ENCODE peak calls at places on chromosomes 6 and 20, in four cellular contexts. H is GM12864, R is fibroblast of mammary gland, P is astrocyte of the spinal cord. T is an unnamed sample.
A peak's percentile ranks its signal among the peaks of the same experiment; 100 is the strongest.

GRCh38 chr6:156102129-156102528 is 646.5 kb upstream of the NOX3 start:
- DNase-seq in H (no peak), R (no peak), P (no peak), T (no peak)

GRCh38 chr20:62702886-62703852 is 5.5 kb upstream of the NTSR1 start:
- DNase-seq in H (no peak), R (peak; percentile 95), P (peak; percentile 86), T (no peak)

GRCh38 chr6:17725083-17725482 is 18.4 kb upstream of the NUP153 start:
- DNase-seq in H (no peak), R (peak; percentile 43), P (peak; percentile 32), T (no peak)

GRCh38 chr6:108584323-108584722 is 23.6 kb downstream of the FOXO3 start:
- DNase-seq in H (no peak), R (no peak), P (no peak), T (no peak)

GRCh38 chr6:33477864-33478263 is 23.5 kb downstream of the ZBTB9 start:
- DNase-seq in H (no peak), R (no peak), P (no peak), T (no peak)

GRCh38 chr6:83417880-83418663 is 12.8 kb downstream of the ME1 start:
- DNase-seq in H (no peak), R (peak; percentile 75), P (peak; percentile 77), T (peak; percentile 33)

GRCh38 chr20:48217191-48217590 is 431.9 kb upstream of the SULF2 start:
- DNase-seq in H (no peak), R (no peak), P (no peak), T (no peak)

GRCh38 chr6:90288404-90288803 is 8.2 kb downstream of the BACH2 start:
- DNase-seq in H (no peak), R (peak; percentile 53), P (peak; percentile 72), T (no peak)

GRCh38 chr20:62417981-62418708 is 9.2 kb downstream of the RBBP8NL start:
- DNase-seq in H (no peak), R (no peak), P (no peak), T (no peak)

GRCh38 chr20:56187791-56188190 is 60.7 kb upstream of the MC3R start:
- DNase-seq in H (no peak), R (no peak), P (no peak), T (no peak)

GRCh38 chr6:96942676-96943075 is 18.1 kb downstream of the KLHL32 start:
- DNase-seq in H (no peak), R (no peak), P (no peak), T (no peak)

GRCh38 chr6:80974579-80974978 is 777.9 kb downstream of the TENT5A start:
- DNase-seq in H (no peak), R (no peak), P (no peak), T (no peak)

GRCh38 chr6:35063701-35064507 is 77.2 kb downstream of the TCP11 start:
- DNase-seq in H (no peak), R (no peak), P (no peak), T (no peak)

GRCh38 chr6:116405663-116406329 is 35.0 kb downstream of the DSE start:
- DNase-seq in H (no peak), R (peak; percentile 86), P (peak; percentile 77), T (no peak)

GRCh38 chr6:116992546-116992945 is 115.5 kb downstream of the RFX6 start:
- DNase-seq in H (no peak), R (no peak), P (no peak), T (no peak)

GRCh38 chr6:78231002-78231401 is 578.2 kb downstream of the MEI4 start:
- DNase-seq in H (no peak), R (no peak), P (no peak), T (no peak)

GRCh38 chr6:99611148-99611547 is 4.5 kb downstream of the PRDM13 start:
- DNase-seq in H (peak; percentile 64), R (no peak), P (no peak), T (peak; percentile 79)

GRCh38 chr20:39069976-39070375 is 107.8 kb downstream of the DHX35 start:
- DNase-seq in H (no peak), R (peak; percentile 7), P (no peak), T (no peak)

GRCh38 chr6:168239374-168239773 is 80.2 kb downstream of the DACT2 start:
- DNase-seq in H (no peak), R (no peak), P (no peak), T (no peak)

GRCh38 chr20:57794600-57795346 is 85.0 kb upstream of the PMEPA1 start:
- DNase-seq in H (no peak), R (no peak), P (peak; percentile 68), T (no peak)

GRCh38 chr6:117711369-117711768 is 36.1 kb downstream of the NUS1 start:
- DNase-seq in H (no peak), R (no peak), P (no peak), T (no peak)

GRCh38 chr6:96059586-96059985 is 43.8 kb downstream of the FUT9 start:
- DNase-seq in H (no peak), R (no peak), P (peak; percentile 43), T (no peak)

GRCh38 chr20:36468149-36469000 is 72.9 kb upstream of the MYL9 start:
- DNase-seq in H (no peak), R (no peak), P (peak; percentile 44), T (no peak)

GRCh38 chr20:20002101-20002998 is 14.8 kb upstream of the NAA20 start:
- DNase-seq in H (no peak), R (peak; percentile 70), P (no peak), T (no peak)

GRCh38 chr6:8017276-8017701 is 46.9 kb downstream of the BLOC1S5 start:
- DNase-seq in H (peak; percentile 24), R (no peak), P (peak; percentile 47), T (peak; percentile 16)

GRCh38 chr6:45445749-45446454 is 68.2 kb upstream of the SUPT3H start:
- DNase-seq in H (no peak), R (peak; percentile 99), P (peak; percentile 99), T (no peak)

GRCh38 chr6:118500130-118501015 is 47.7 kb upstream of the PLN start:
- DNase-seq in H (no peak), R (no peak), P (no peak), T (no peak)

GRCh38 chr6:112636650-112637260 is 289.6 kb downstream of the RFPL4B start:
- DNase-seq in H (no peak), R (peak; percentile 71), P (peak; percentile 79), T (no peak)

GRCh38 chr6:33641602-33642001 is 20.5 kb downstream of the ITPR3 start:
- DNase-seq in H (no peak), R (no peak), P (no peak), T (no peak)

GRCh38 chr6:75204959-75205775 is 686 bp downstream of the COL12A1 start:
- DNase-seq in H (no peak), R (peak; percentile 70), P (peak; percentile 81), T (peak; percentile 27)
- TF ChIP-seq CTCF in H (no peak), R (no peak), P (no peak), T (no peak)

GRCh38 chr6:41451515-41452163 is 94.5 kb upstream of the FOXP4 start:
- DNase-seq in H (no peak), R (peak; percentile 47), P (no peak), T (no peak)

GRCh38 chr6:41449399-41450245 is 96.6 kb upstream of the FOXP4 start:
- DNase-seq in H (no peak), R (peak; percentile 52), P (peak; percentile 32), T (no peak)

GRCh38 chr6:41452763-41453162 is 93.4 kb upstream of the FOXP4 start:
- DNase-seq in H (no peak), R (no peak), P (no peak), T (no peak)

GRCh38 chr6:41450581-41450980 is 95.6 kb upstream of the FOXP4 start:
- DNase-seq in H (no peak), R (no peak), P (no peak), T (no peak)

GRCh38 chr6:41451039-41451438 is 95.1 kb upstream of the FOXP4 start:
- DNase-seq in H (no peak), R (no peak), P (no peak), T (no peak)
- TF ChIP-seq CTCF in H (peak; percentile 21), R (no peak), P (peak; percentile 15), T (no peak)

DNA sequence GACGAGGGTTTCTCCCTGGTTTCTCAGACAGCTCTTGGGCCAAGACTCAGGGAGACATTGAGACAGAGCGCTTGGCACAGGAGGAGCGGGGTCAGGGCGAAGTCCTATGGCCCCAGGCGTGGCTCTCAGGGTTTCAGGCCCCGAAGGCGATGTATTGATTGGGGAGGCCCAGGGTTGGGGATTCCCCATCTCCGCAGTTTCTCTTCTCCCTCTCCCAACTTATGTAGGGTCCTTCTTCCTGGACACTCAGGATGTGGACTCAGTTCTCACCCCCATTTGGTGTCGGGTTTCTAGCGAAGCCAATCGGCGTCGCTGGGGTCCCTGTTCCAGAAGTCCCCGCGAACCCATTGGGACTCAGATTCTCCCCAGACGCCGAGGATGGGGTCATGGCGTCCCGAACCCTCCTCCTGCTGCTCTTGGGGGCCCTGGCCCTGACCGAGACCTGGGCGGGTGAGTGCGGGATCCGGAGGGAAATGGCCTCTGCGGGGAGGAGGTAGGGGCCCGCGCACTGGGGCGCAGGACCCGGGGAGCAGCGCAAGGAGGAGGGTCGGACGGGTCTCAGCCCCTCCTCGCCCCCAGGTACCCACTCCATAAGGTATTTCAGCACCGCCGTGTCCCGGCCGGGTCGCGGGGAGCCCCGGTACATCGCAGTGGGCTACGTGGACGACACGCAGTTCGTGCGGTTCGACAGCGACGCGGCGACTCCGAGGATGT is 16.1 kb upstream of the HLA-A start:
- DNase-seq in H (no peak), R (no peak), P (peak; percentile 26), T (no peak)
- TF ChIP-seq CTCF in H (no peak), R (no peak), P (no peak), T (no peak)

GRCh38 chr20:40471261-40471629 is 217.8 kb downstream of the MAFB start:
- DNase-seq in H (no peak), R (peak; percentile 27), P (no peak), T (no peak)
- TF ChIP-seq CTCF in H (peak; percentile 43), R (peak; percentile 25), P (peak; percentile 17), T (no peak)

GRCh38 chr20:23331951-23332350 is 18.6 kb upstream of the NXT1 start:
- DNase-seq in H (no peak), R (no peak), P (peak; percentile 48), T (no peak)
- TF ChIP-seq CTCF in H (no peak), R (no peak), P (no peak), T (no peak)

DNA sequence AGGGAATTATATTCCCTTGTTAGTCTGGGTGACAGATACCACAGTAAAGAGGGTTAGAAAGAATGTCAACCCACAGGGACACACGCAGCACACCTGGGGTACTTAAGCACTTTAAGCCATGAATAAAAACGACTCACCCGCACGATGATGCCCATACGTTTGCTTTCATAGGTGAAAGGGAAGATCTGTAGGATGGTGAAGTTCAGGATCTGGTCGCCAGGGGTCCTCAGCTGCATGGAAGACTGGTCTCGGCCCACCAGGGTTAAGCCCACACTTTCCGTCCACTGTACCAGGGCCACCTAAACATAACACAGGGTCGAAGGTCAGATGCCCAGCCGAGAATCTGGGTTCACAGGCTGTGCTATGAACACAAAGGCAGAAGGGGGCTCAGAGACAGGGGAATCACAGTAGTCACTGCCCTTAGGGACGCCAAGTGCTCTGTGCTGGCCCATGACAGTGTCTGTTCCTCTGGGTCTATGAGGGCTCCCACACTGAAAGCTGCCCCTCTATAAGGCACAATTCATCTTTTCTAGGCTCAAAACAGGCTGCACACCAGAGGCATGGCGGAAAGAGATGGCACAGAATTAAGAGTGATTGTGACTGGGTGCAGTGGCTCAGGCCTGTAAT is 96.8 kb upstream of the NFATC2 start:
- DNase-seq in H (no peak), R (peak; percentile 73), P (peak; percentile 70), T (peak; percentile 56)
- TF ChIP-seq CTCF in H (peak; percentile 92), R (peak; percentile 89), P (peak; percentile 88), T (peak; percentile 66)

DNA sequence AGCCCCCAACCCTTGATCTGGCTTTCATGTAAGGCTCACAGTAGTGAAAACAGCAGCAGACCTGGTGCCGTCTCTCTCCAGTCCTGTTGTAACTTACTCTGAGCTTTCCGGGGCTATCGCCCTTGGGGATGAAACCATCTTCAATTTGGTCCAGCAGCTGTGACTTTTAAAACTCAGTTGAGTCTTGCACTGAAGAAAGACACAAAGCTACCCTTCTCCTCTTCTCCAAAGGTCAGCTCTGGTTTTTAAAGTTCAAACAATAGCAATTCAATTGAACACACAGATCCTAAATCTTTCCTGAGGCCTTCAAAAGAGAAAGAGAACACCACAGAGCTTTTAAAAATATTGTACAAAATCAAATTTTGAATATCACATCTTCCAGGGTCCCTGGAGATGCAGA is 83.5 kb downstream of the SNX5 start:
- DNase-seq in H (no peak), R (no peak), P (no peak), T (no peak)
- TF ChIP-seq CTCF in H (no peak), R (no peak), P (no peak), T (no peak)

T was measured in GM20000.